ENCODE peak calls at places on chromosomes 3 and 15, in nine cellular contexts. B, X, Z, R, C, K, V, O and U are unnamed samples.
A peak's percentile ranks its signal among the peaks of the same experiment; 100 is the strongest.

GRCh38 chr3:174955513-174956001 is 96.4 kb downstream of the NAALADL2 start:
- DNase-seq in B (no peak), X (no peak), Z (no peak), R (no peak), C (no peak), K (no peak), V (no peak), O (no peak), U (no peak)

GRCh38 chr15:91609231-91609630 is 244.3 kb upstream of the SLCO3A1 start:
- DNase-seq in B (no peak), X (no peak), Z (no peak), R (no peak), C (no peak), K (no peak), V (no peak), O (no peak), U (no peak)

GRCh38 chr3:56704706-56705105 is 21.6 kb upstream of the TASOR start:
- DNase-seq in B (no peak), X (no peak), Z (no peak), R (no peak), C (no peak), K (no peak), V (no peak), O (no peak), U (no peak)

GRCh38 chr3:193980326-193980725 is 155.6 kb upstream of the HES1 start:
- DNase-seq in B (no peak), X (no peak), Z (no peak), R (no peak), C (no peak), K (no peak), V (no peak), O (no peak), U (no peak)

GRCh38 chr15:83164409-83165404 is 42.9 kb downstream of the HDGFL3 start:
- DNase-seq in B (no peak), X (no peak), Z (no peak), R (no peak), C (no peak), K (no peak), V (no peak), O (no peak), U (no peak)

GRCh38 chr3:124748560-124749198 is 18.4 kb downstream of the UMPS start:
- DNase-seq in B (no peak), X (no peak), Z (no peak), R (no peak), C (no peak), K (no peak), V (no peak), O (no peak), U (no peak)

GRCh38 chr3:194994551-194994981 is 276.4 kb downstream of the XXYLT1 start:
- DNase-seq in B (no peak), X (no peak), Z (no peak), R (no peak), C (no peak), K (no peak), V (no peak), O (no peak), U (no peak)

GRCh38 chr3:113167929-113168771 is 43.2 kb upstream of the BOC start:
- DNase-seq in B (no peak), X (peak; percentile 80), Z (no peak), R (no peak), C (no peak), K (no peak), V (peak; percentile 64), O (no peak), U (no peak)

GRCh38 chr3:30453364-30454039 is 152.9 kb upstream of the TGFBR2 start:
- DNase-seq in B (no peak), X (no peak), Z (no peak), R (no peak), C (no peak), K (no peak), V (no peak), O (no peak), U (no peak)